ENCODE peak calls at places on chromosome 9, in nine cellular contexts. H, C, P, K, S, F, J, T and E are unnamed samples.
A peak's percentile ranks its signal among the peaks of the same experiment; 100 is the strongest.

GRCh38 chr9:80072406-80072805 is 500.6 kb downstream of the TLE4 start:
- DNase-seq in H (no peak), C (no peak), P (no peak), K (no peak), S (no peak), F (no peak), J (no peak), T (no peak), E (no peak)

GRCh38 chr9:100170556-100170955 is 71.5 kb downstream of the INVS start:
- DNase-seq in H (no peak), C (no peak), P (no peak), K (no peak), S (no peak), F (no peak), J (no peak), T (no peak), E (no peak)

GRCh38 chr9:135116892-135117680 is 29.6 kb downstream of the OLFM1 start:
- DNase-seq in H (no peak), C (no peak), P (no peak), K (no peak), S (no peak), F (no peak), J (peak; percentile 42), T (no peak), E (no peak)

GRCh38 chr9:96453625-96454024 is 3.7 kb downstream of the HABP4 start:
- DNase-seq in H (peak; percentile 42), C (no peak), P (no peak), K (peak; percentile 64), S (no peak), F (peak; percentile 29), J (no peak), T (peak; percentile 17), E (peak; percentile 29)

GRCh38 chr9:98881836-98882568 is 61.7 kb upstream of the COL15A1 start:
- DNase-seq in H (no peak), C (no peak), P (no peak), K (no peak), S (no peak), F (no peak), J (no peak), T (no peak), E (no peak)

GRCh38 chr9:134163374-134164196 is 779 bp downstream of the RNU6ATAC start:
- DNase-seq in H (peak; percentile 55), C (peak; percentile 92), P (peak; percentile 78), K (peak; percentile 51), S (peak; percentile 70), F (peak; percentile 73), J (peak; percentile 84), T (peak; percentile 54), E (no peak)

GRCh38 chr9:79277916-79278447 is 293.8 kb upstream of the TLE4 start:
- DNase-seq in H (no peak), C (no peak), P (no peak), K (no peak), S (no peak), F (no peak), J (no peak), T (no peak), E (no peak)

GRCh38 chr9:77486968-77487367 is 161.2 kb downstream of the GNA14 start:
- DNase-seq in H (no peak), C (no peak), P (no peak), K (no peak), S (no peak), F (no peak), J (no peak), T (no peak), E (no peak)

GRCh38 chr9:124110307-124110915 is 98.8 kb downstream of the LHX2 start:
- DNase-seq in H (peak; percentile 86), C (no peak), P (peak; percentile 67), K (peak; percentile 72), S (peak; percentile 16), F (peak; percentile 50), J (peak; percentile 60), T (peak; percentile 83), E (peak; percentile 82)

GRCh38 chr9:110160685-110161084 is 47.3 kb downstream of the C9orf152 start:
- DNase-seq in H (no peak), C (no peak), P (no peak), K (no peak), S (no peak), F (no peak), J (no peak), T (no peak), E (no peak)

GRCh38 chr9:133763272-133764183 is 25.4 kb upstream of the SARDH start:
- DNase-seq in H (no peak), C (peak; percentile 59), P (no peak), K (no peak), S (no peak), F (no peak), J (no peak), T (no peak), E (peak; percentile 4)

GRCh38 chr9:108743901-108744371 is 111.8 kb downstream of the ACTL7B start:
- DNase-seq in H (peak; percentile 34), C (no peak), P (no peak), K (no peak), S (no peak), F (no peak), J (no peak), T (peak; percentile 4), E (no peak)

GRCh38 chr9:81125446-81126092 is 563.8 kb downstream of the TLE1 start:
- DNase-seq in H (no peak), C (no peak), P (no peak), K (no peak), S (no peak), F (no peak), J (no peak), T (no peak), E (no peak)

GRCh38 chr9:123026425-123026824 is 7.0 kb upstream of the GPR21 start:
- DNase-seq in H (no peak), C (no peak), P (no peak), K (no peak), S (no peak), F (no peak), J (no peak), T (no peak), E (no peak)

GRCh38 chr9:35729700-35730485 is 2.1 kb downstream of the TLN1 start:
- DNase-seq in H (peak; percentile 67), C (peak; percentile 92), P (peak; percentile 55), K (peak; percentile 82), S (peak; percentile 23), F (peak; percentile 66), J (peak; percentile 73), T (peak; percentile 55), E (peak; percentile 64)

GRCh38 chr9:121658166-121658565 is 6.7 kb downstream of the DAB2IP start:
- DNase-seq in H (no peak), C (peak; percentile 8), P (no peak), K (no peak), S (no peak), F (peak; percentile 14), J (peak; percentile 56), T (no peak), E (no peak)

GRCh38 chr9:134830126-134830525 is 50.5 kb upstream of the FCN2 start:
- DNase-seq in H (no peak), C (no peak), P (no peak), K (no peak), S (no peak), F (no peak), J (no peak), T (no peak), E (no peak)

GRCh38 chr9:20111173-20111843 is 322.5 kb upstream of the SLC24A2 start:
- DNase-seq in H (no peak), C (no peak), P (no peak), K (no peak), S (no peak), F (no peak), J (no peak), T (no peak), E (no peak)

GRCh38 chr9:73165911-73166310 is 14.2 kb downstream of the ANXA1 start:
- DNase-seq in H (no peak), C (no peak), P (no peak), K (no peak), S (no peak), F (no peak), J (no peak), T (no peak), E (no peak)

GRCh38 chr9:73167614-73168013 is 15.9 kb downstream of the ANXA1 start:
- DNase-seq in H (no peak), C (no peak), P (no peak), K (no peak), S (no peak), F (no peak), J (no peak), T (no peak), E (no peak)

GRCh38 chr9:73166453-73166852 is 14.8 kb downstream of the ANXA1 start:
- DNase-seq in H (no peak), C (no peak), P (no peak), K (no peak), S (no peak), F (no peak), J (no peak), T (no peak), E (no peak)

GRCh38 chr9:73158723-73159122 is 7.1 kb downstream of the ANXA1 start:
- DNase-seq in H (no peak), C (no peak), P (no peak), K (no peak), S (no peak), F (no peak), J (no peak), T (no peak), E (no peak)

GRCh38 chr9:73162987-73163763 is 11.5 kb downstream of the ANXA1 start:
- DNase-seq in H (no peak), C (no peak), P (no peak), K (no peak), S (no peak), F (no peak), J (no peak), T (no peak), E (no peak)
- H3K4me1 ChIP-seq in H (no peaks in the 10 kb centered on the region), C (no peaks in the 10 kb centered on the region), P (no peaks in the 10 kb centered on the region), K (no peaks in the 10 kb centered on the region), S (peaks cover 15% of the 10 kb centered on the region), F (no peaks in the 10 kb centered on the region), J (no peaks in the 10 kb centered on the region), T (no peaks in the 10 kb centered on the region), E (peaks cover 11% of the 10 kb centered on the region)

DNA sequence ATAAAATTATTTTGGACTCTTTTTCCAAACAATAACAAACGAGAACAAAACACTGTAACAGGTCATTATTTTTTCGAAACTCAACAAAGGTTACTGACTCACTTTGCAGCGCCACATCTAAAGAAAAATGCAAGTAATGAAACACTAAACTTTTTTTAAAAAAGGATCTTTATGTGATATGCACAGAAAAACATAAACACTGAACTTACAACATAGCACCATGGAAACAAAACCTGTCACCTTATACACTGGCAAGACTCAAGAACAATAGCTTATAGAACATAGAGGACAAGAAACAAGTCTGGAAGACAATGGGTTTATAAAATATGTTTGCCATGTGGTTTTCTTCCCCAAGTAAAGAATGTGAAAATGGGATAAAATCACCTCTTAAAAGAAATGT is 85.2 kb downstream of the AUH start:
- DNase-seq in H (no peak), C (no peak), P (no peak), K (no peak), S (no peak), F (no peak), J (no peak), T (no peak), E (no peak)
- H3K9me3 ChIP-seq in H (no peaks in the 10 kb centered on the region), C (no peaks in the 10 kb centered on the region), P (no peaks in the 10 kb centered on the region), K (no peaks in the 10 kb centered on the region), S (no peaks in the 10 kb centered on the region), F (no peaks in the 10 kb centered on the region), J (no peaks in the 10 kb centered on the region), T (no peaks in the 10 kb centered on the region), E (no peaks in the 10 kb centered on the region)

GRCh38 chr9:92115977-92116285 is 718 bp upstream of the SPTLC1 start:
- DNase-seq in H (no peak), C (no peak), P (no peak), K (no peak), S (no peak), F (no peak), J (no peak), T (no peak), E (no peak)
- H3K4me3 ChIP-seq in H (no peak overlapping the region), C (peak overlapping the region; percentile 79), P (peak overlapping the region; percentile 68), K (peak overlapping the region; percentile 56), S (peak overlapping the region; percentile 85), F (no peak overlapping the region), J (peak overlapping the region; percentile 88), T (peak overlapping the region; percentile 81), E (peak overlapping the region; percentile 96)

GRCh38 chr9:5957166-5957565 is 58.3 kb downstream of the RANBP6 start:
- DNase-seq in H (no peak), C (no peak), P (no peak), K (no peak), S (no peak), F (no peak), J (no peak), T (no peak), E (peak; percentile 68)
- H3K4me1 ChIP-seq in H (no peaks in the 10 kb centered on the region), C (no peaks in the 10 kb centered on the region), P (no peaks in the 10 kb centered on the region), K (no peaks in the 10 kb centered on the region), S (no peaks in the 10 kb centered on the region), F (peaks cover 10% of the 10 kb centered on the region), J (peaks cover 2% of the 10 kb centered on the region), T (no peaks in the 10 kb centered on the region), E (peaks cover 3% of the 10 kb centered on the region)